ENCODE peak calls at places on chromosomes 3 and 15, in five cellular contexts. One of them, this sample, is unnamed.

GRCh38 chr15:99249270-99249817 is at the start of gene TTC23:
- DNase-seq in BJ: peak; percentile 84
- DNase-seq in mucosa of descending colon: peak; percentile 59
- DNase-seq in colonic mucosa: peak; percentile 72
- DNase-seq in fibroblast of pulmonary artery: peak; percentile 92
- DNase-seq in this sample: peak; percentile 51

GRCh38 chr15:62469874-62470688 is 305.0 kb upstream of the C2CD4B start:
- DNase-seq in colonic mucosa: no peak
- DNase-seq in fibroblast of pulmonary artery: peak; percentile 77
- DNase-seq in mucosa of descending colon: no peak
- DNase-seq in BJ: peak; percentile 63
- DNase-seq in this sample: no peak

GRCh38 chr15:23472678-23473077 is 25.6 kb upstream of the GOLGA6L2 start:
- DNase-seq in mucosa of descending colon: no peak
- DNase-seq in colonic mucosa: no peak
- DNase-seq in BJ: no peak
- DNase-seq in fibroblast of pulmonary artery: no peak
- DNase-seq in this sample: no peak

GRCh38 chr15:62742409-62743171 is 300.0 kb upstream of the TPM1 start:
- DNase-seq in colonic mucosa: peak; percentile 51
- DNase-seq in BJ: peak; percentile 84
- DNase-seq in mucosa of descending colon: peak; percentile 53
- DNase-seq in fibroblast of pulmonary artery: peak; percentile 93
- DNase-seq in this sample: no peak

GRCh38 chr15:42421376-42421775 is 62.1 kb downstream of the CAPN3 start:
- DNase-seq in fibroblast of pulmonary artery: no peak
- DNase-seq in BJ: no peak
- DNase-seq in colonic mucosa: no peak
- DNase-seq in mucosa of descending colon: no peak
- DNase-seq in this sample: no peak

GRCh38 chr3:23811117-23811487 is 5.3 kb downstream of the UBE2E1 start:
- DNase-seq in fibroblast of pulmonary artery: no peak
- DNase-seq in colonic mucosa: peak; percentile 44
- DNase-seq in BJ: no peak
- DNase-seq in mucosa of descending colon: peak; percentile 38
- DNase-seq in this sample: peak; percentile 43

GRCh38 chr15:49906976-49907375 is 212.1 kb downstream of the ATP8B4 start:
- DNase-seq in colonic mucosa: no peak
- DNase-seq in mucosa of descending colon: no peak
- DNase-seq in fibroblast of pulmonary artery: no peak
- DNase-seq in BJ: no peak
- DNase-seq in this sample: no peak

GRCh38 chr3:16064660-16065414 is 109.6 kb upstream of the GALNT15 start:
- DNase-seq in fibroblast of pulmonary artery: peak; percentile 96
- DNase-seq in colonic mucosa: peak; percentile 53
- DNase-seq in mucosa of descending colon: peak; percentile 48
- DNase-seq in BJ: no peak
- DNase-seq in this sample: no peak

GRCh38 chr15:49428392-49429095 is 5.5 kb downstream of the FGF7 start:
- DNase-seq in BJ: peak; percentile 36
- DNase-seq in fibroblast of pulmonary artery: peak; percentile 55
- DNase-seq in colonic mucosa: no peak
- DNase-seq in mucosa of descending colon: no peak
- DNase-seq in this sample: no peak

GRCh38 chr3:148943531-148944200 is 47.7 kb upstream of the GYG1 start:
- DNase-seq in BJ: peak; percentile 77
- DNase-seq in colonic mucosa: peak; percentile 23
- DNase-seq in mucosa of descending colon: peak; percentile 42
- DNase-seq in fibroblast of pulmonary artery: peak; percentile 90
- DNase-seq in this sample: no peak

GRCh38 chr3:13082677-13083076 is 9.4 kb upstream of the IQSEC1 start:
- DNase-seq in mucosa of descending colon: no peak
- DNase-seq in BJ: no peak
- DNase-seq in colonic mucosa: no peak
- DNase-seq in fibroblast of pulmonary artery: no peak
- DNase-seq in this sample: no peak

GRCh38 chr3:190076138-190076537 is 44.6 kb downstream of the P3H2 start:
- DNase-seq in BJ: no peak
- DNase-seq in mucosa of descending colon: no peak
- DNase-seq in colonic mucosa: no peak
- DNase-seq in fibroblast of pulmonary artery: peak; percentile 20
- DNase-seq in this sample: no peak

GRCh38 chr15:68794869-68795268 is 25.8 kb downstream of the ANP32A start:
- DNase-seq in colonic mucosa: no peak
- DNase-seq in fibroblast of pulmonary artery: peak; percentile 14
- DNase-seq in BJ: no peak
- DNase-seq in mucosa of descending colon: no peak
- DNase-seq in this sample: no peak
- H3K4me3 ChIP-seq in colonic mucosa: no peak overlapping the region
- H3K4me3 ChIP-seq in fibroblast of pulmonary artery: no peak overlapping the region
- H3K4me3 ChIP-seq in BJ: no peak overlapping the region
- H3K4me3 ChIP-seq in mucosa of descending colon: no peak overlapping the region
- H3K4me3 ChIP-seq in this sample: no peak overlapping the region

GRCh38 chr3:184409946-184410500 is 30.2 kb downstream of the CHRD start:
- DNase-seq in fibroblast of pulmonary artery: no peak
- DNase-seq in BJ: no peak
- DNase-seq in mucosa of descending colon: no peak
- DNase-seq in colonic mucosa: no peak
- DNase-seq in this sample: peak; percentile 15
- TF ChIP-seq CTCF in fibroblast of pulmonary artery: no peak
- TF ChIP-seq CTCF in BJ: no peak
- TF ChIP-seq CTCF in mucosa of descending colon: no peak
- TF ChIP-seq CTCF in colonic mucosa: no peak
- TF ChIP-seq CTCF in this sample: no peak

GRCh38 chr15:80457896-80458295 is 53.7 kb downstream of the ARNT2 start:
- DNase-seq in colonic mucosa: no peak
- DNase-seq in mucosa of descending colon: no peak
- DNase-seq in fibroblast of pulmonary artery: no peak
- DNase-seq in BJ: no peak
- DNase-seq in this sample: no peak

GRCh38 chr15:80455051-80455648 is 51.0 kb downstream of the ARNT2 start:
- DNase-seq in fibroblast of pulmonary artery: no peak
- DNase-seq in mucosa of descending colon: no peak
- DNase-seq in colonic mucosa: no peak
- DNase-seq in BJ: no peak
- DNase-seq in this sample: no peak

GRCh38 chr15:80456517-80457497 is 52.6 kb downstream of the ARNT2 start:
- DNase-seq in fibroblast of pulmonary artery: peak; percentile 27
- DNase-seq in mucosa of descending colon: no peak
- DNase-seq in colonic mucosa: no peak
- DNase-seq in BJ: peak; percentile 68
- DNase-seq in this sample: no peak

GRCh38 chr15:80459380-80459779 is 55.2 kb downstream of the ARNT2 start:
- DNase-seq in mucosa of descending colon: no peak
- DNase-seq in colonic mucosa: no peak
- DNase-seq in fibroblast of pulmonary artery: peak; percentile 39
- DNase-seq in BJ: no peak
- DNase-seq in this sample: no peak

DNA sequence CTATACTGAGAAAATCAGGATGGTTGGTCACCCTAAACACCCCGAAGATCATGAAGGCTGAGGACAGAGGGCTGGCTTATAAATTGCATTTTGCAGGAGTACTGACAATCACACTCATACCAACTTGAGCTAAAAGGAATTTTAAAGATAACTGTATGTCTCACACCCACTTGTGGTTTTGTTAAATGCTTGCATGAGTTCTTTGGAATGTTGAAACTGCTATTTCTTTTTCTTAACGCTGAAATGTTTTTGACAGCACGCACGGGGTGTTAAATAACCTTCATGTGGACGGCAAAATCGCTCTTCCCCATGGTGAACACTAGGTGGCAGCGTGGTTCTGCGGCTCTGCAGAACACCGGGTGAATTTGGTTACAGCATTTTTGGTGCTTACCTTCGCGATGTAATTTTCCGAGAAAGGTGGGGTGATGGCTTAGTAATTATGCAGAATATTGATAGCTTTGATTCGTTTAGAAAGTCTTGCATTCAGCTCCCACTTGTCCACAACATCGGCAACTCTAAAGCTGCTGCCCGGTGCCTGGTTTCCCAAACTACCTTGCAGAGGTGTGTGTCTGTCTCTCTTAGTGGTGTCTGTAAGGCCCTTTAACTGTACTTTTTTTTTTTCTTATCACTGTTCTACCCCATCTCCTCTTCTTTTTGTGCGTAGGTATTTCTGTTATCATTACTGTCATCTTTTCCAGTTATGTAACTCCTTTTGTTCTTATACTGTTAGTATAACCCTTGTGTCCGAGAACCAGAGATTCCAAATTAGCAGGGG is 51.7 kb downstream of the ARNT2 start:
- DNase-seq in colonic mucosa: peak; percentile 50
- DNase-seq in BJ: peak; percentile 88
- DNase-seq in fibroblast of pulmonary artery: peak; percentile 95
- DNase-seq in mucosa of descending colon: peak; percentile 58
- DNase-seq in this sample: no peak
- H3K4me3 ChIP-seq in colonic mucosa: no peak overlapping the region
- H3K4me3 ChIP-seq in BJ: no peak overlapping the region
- H3K4me3 ChIP-seq in fibroblast of pulmonary artery: no peak overlapping the region
- H3K4me3 ChIP-seq in mucosa of descending colon: no peak overlapping the region
- H3K4me3 ChIP-seq in this sample: no peak overlapping the region

DNA sequence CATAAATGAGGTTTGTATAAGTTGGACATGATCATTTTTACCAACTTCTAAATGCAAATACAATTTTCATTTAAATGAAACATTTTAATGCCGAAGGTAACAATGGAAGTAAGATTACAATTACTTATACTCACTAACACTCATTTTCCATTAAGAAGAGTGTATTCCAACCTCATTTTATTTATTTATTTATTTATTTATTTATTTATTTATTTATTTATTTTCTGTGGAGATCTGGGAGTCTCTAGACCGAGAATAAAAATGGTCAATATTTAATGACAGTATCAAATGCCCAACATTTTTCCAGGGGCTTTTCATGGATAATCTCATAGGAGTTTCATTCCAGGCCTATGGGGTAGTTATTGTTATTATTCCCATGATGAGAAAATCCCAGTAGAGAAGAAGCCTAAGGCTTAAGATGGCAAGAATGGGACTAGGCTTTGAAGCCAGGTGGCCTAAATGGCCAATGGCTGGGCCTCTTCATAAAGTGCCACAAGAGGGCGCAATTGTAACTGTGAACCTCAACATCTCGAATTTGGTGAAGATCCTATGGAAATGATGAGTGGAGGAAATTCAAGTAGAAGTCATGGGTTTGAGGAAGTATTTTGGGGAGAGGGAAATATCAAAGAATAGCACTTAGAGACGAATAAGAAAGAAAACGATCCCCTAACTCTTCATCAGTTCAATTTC is 21.3 kb downstream of the VGLL3 start:
- DNase-seq in mucosa of descending colon: peak; percentile 67
- DNase-seq in fibroblast of pulmonary artery: peak; percentile 79
- DNase-seq in BJ: no peak
- DNase-seq in colonic mucosa: peak; percentile 35
- DNase-seq in this sample: peak; percentile 36
- TF ChIP-seq CTCF in mucosa of descending colon: peak; percentile 26
- TF ChIP-seq CTCF in fibroblast of pulmonary artery: peak; percentile 86
- TF ChIP-seq CTCF in BJ: peak; percentile 60
- TF ChIP-seq CTCF in colonic mucosa: peak; percentile 72
- TF ChIP-seq CTCF in this sample: peak; percentile 41

DNA sequence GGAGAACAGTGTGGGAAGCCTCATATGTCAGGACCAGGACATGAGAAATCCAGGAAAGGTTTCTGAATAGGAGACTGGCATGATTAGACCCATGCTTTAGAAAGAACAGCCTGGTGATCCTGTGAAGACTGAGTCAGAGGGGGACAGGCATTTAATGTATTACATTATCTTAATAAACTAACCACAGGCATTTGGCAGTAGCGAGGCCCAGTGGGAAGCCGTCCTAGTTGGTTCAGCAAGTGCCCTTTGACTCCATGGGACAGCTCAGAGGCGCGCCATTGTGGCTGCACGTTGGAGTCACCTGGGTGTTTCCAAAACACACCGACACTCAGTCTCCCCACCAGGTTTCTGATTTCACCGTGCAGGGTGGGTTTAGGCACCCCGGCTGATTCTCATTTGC is 90.5 kb upstream of the DGKG start:
- DNase-seq in fibroblast of pulmonary artery: peak; percentile 77
- DNase-seq in mucosa of descending colon: no peak
- DNase-seq in BJ: peak; percentile 46
- DNase-seq in colonic mucosa: no peak
- DNase-seq in this sample: no peak
- H3K4me3 ChIP-seq in fibroblast of pulmonary artery: no peak overlapping the region
- H3K4me3 ChIP-seq in mucosa of descending colon: no peak overlapping the region
- H3K4me3 ChIP-seq in BJ: no peak overlapping the region
- H3K4me3 ChIP-seq in colonic mucosa: no peak overlapping the region
- H3K4me3 ChIP-seq in this sample: no peak overlapping the region

GRCh38 chr15:96477227-96477626 is 146.7 kb downstream of the NR2F2 start:
- DNase-seq in mucosa of descending colon: no peak
- DNase-seq in colonic mucosa: no peak
- DNase-seq in BJ: no peak
- DNase-seq in fibroblast of pulmonary artery: no peak
- DNase-seq in this sample: peak; percentile 4
- TF ChIP-seq CTCF in mucosa of descending colon: no peak
- TF ChIP-seq CTCF in colonic mucosa: no peak
- TF ChIP-seq CTCF in BJ: no peak
- TF ChIP-seq CTCF in fibroblast of pulmonary artery: no peak
- TF ChIP-seq CTCF in this sample: no peak

GRCh38 chr3:122682016-122682374 is 1.4 kb downstream of the PARP14 start:
- DNase-seq in fibroblast of pulmonary artery: no peak
- DNase-seq in BJ: no peak
- DNase-seq in colonic mucosa: no peak
- DNase-seq in mucosa of descending colon: no peak
- DNase-seq in this sample: no peak
- H3K4me3 ChIP-seq in fibroblast of pulmonary artery: peak overlapping the region; percentile 82
- H3K4me3 ChIP-seq in BJ: peak overlapping the region; percentile 81
- H3K4me3 ChIP-seq in colonic mucosa: peak overlapping the region; percentile 84
- H3K4me3 ChIP-seq in mucosa of descending colon: no peak overlapping the region
- H3K4me3 ChIP-seq in this sample: no peak overlapping the region

This sample was measured in Caco-2.